ENCODE peak calls at places on chromosomes 1 and 21, in six cellular contexts. R, S, H, Q, U and B are unnamed samples. For H3K4me1, the result is how much of the 10 kb centered on the place peaks cover.

GRCh38 chr1:200628223-200628868 is 7.8 kb upstream of the KIF14 start:
- DNase-seq in R (no peak), S (no peak), H (no peak), Q (no peak), U (no peak), B (no peak)

GRCh38 chr1:234163267-234163919 is 209.9 kb upstream of the COA6 start:
- DNase-seq in R (no peak), S (no peak), H (no peak), Q (no peak), U (no peak), B (no peak)

GRCh38 chr1:228695015-228695955 is 40.0 kb upstream of the RHOU start:
- DNase-seq in R (no peak), S (no peak), H (no peak), Q (no peak), U (no peak), B (no peak)

GRCh38 chr1:11187458-11187857 is 1.7 kb upstream of the ANGPTL7 start:
- DNase-seq in R (no peak), S (no peak), H (no peak), Q (no peak), U (no peak), B (no peak)

GRCh38 chr1:100750002-100750885 is 30.7 kb downstream of the VCAM1 start:
- DNase-seq in R (no peak), S (no peak), H (no peak), Q (no peak), U (no peak), B (no peak)

GRCh38 chr1:53583021-53583902 is 124.1 kb downstream of the DMRTB1 start:
- DNase-seq in R (no peak), S (peak), H (no peak), Q (no peak), U (no peak), B (peak)

GRCh38 chr1:183443025-183443424 is 24.8 kb upstream of the NMNAT2 start:
- DNase-seq in R (no peak), S (no peak), H (no peak), Q (peak), U (no peak), B (no peak)

GRCh38 chr1:54604572-54605370 is 18.6 kb downstream of the FAM151A start:
- DNase-seq in R (no peak), S (no peak), H (peak), Q (peak), U (no peak), B (no peak)

GRCh38 chr1:233098255-233098580 is 147.8 kb downstream of the NTPCR start:
- DNase-seq in R (no peak), S (no peak), H (no peak), Q (no peak), U (no peak), B (no peak)

GRCh38 chr1:210940081-210940617 is 193.8 kb downstream of the KCNH1 start:
- DNase-seq in R (no peak), S (no peak), H (no peak), Q (no peak), U (no peak), B (no peak)

GRCh38 chr1:240149488-240150094 is 57.9 kb downstream of the FMN2 start:
- DNase-seq in R (peak), S (no peak), H (peak), Q (peak), U (no peak), B (no peak)

GRCh38 chr21:34029724-34030528 is 43.5 kb upstream of the MRPS6 start:
- DNase-seq in R (peak), S (no peak), H (peak), Q (peak), U (peak), B (peak)

GRCh38 chr1:18397636-18398035 is 83.1 kb upstream of the KLHDC7A start:
- DNase-seq in R (peak), S (no peak), H (no peak), Q (no peak), U (no peak), B (no peak)

DNA sequence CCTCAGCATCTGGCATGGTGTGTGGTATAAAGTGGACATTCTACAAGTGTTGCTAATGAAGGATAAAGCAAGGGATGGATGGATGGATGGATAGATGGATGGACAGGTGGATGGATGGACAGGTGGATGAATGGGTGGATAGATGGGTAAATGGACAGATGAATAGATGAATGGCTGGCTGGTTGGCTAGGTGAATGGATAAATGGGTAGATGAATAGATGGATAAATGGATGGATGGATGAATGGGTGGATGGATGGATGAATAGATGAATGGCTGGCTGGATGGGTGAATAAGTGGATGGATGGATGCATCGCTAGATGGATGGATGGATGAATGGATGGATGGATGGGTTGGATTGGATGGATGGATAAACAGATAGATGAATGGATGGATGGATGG is 66.2 kb downstream of the SUSD4 start:
- DNase-seq in R (no peak), S (no peak), H (no peak), Q (no peak), U (no peak), B (no peak)
- H3K4me1 ChIP-seq in R (under half), S (under half), H (under half), Q (under half), U (under half), B (under half)

DNA sequence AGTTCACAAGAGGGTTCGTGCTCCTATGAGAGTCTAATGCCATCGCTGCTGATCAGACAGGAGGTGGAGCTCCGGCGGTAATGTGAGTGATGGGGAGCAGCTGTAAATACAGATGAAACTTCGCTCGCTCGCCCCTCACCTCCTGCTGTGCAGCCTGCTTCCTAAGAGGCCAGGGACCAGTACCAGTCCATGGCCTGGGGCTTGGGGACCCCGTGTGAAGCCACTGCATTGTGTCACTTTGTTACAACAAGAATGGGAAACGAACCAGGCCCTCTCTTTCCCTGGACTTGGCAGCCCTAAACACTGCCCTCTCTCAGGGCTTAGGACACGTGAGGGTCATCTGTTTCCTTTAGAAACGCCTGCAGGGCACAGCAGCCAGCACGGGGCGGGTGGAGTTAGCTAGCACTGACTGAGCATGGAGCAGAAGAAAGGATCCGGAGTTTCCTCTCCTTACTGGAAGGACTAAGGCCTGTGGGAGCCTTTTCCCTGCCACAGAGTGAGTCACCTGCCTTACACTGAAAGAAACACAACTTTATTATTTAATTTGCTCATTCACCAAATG is 185.2 kb upstream of the TMEM51 start:
- DNase-seq in R (no peak), S (no peak), H (peak), Q (peak), U (no peak), B (no peak)
- H3K4me1 ChIP-seq in R (under half), S (under half), H (under half), Q (under half), U (under half), B (under half)

GRCh38 chr1:206693029-206693428 is 8.3 kb downstream of the MAPKAPK2 start:
- DNase-seq in R (peak), S (no peak), H (peak), Q (no peak), U (peak), B (no peak)

GRCh38 chr1:206691604-206692003 is 6.9 kb downstream of the MAPKAPK2 start:
- DNase-seq in R (peak), S (no peak), H (no peak), Q (no peak), U (peak), B (no peak)

GRCh38 chr1:206687915-206688442 is 3.3 kb downstream of the MAPKAPK2 start:
- DNase-seq in R (no peak), S (no peak), H (peak), Q (peak), U (no peak), B (no peak)

GRCh38 chr1:206693592-206693991 is 8.9 kb downstream of the MAPKAPK2 start:
- DNase-seq in R (no peak), S (no peak), H (no peak), Q (no peak), U (no peak), B (no peak)

DNA sequence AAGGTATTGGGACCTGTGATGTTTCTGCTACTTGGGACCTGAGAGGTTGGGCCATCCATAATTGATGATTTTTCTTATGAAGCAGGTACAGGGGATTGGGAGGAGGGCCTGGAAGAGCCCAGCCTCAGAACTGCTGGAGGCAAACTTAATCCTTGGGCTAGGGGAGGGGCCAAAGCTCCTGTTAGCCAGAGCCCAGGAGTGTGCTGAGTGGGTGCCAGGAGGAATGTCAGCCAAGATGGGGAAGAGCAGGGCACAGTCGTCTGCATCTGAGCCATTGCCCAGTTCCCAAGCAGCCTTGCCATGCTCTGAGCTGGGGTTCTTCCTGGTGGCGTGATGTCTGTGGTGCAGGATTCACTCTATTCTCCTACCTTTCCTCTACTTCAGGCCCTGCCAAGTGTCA is 5.8 kb downstream of the MAPKAPK2 start:
- DNase-seq in R (no peak), S (no peak), H (no peak), Q (no peak), U (peak), B (no peak)
- H3K4me1 ChIP-seq in R (half or more), S (half or more), H (half or more), Q (half or more), U (half or more), B (under half)

DNA sequence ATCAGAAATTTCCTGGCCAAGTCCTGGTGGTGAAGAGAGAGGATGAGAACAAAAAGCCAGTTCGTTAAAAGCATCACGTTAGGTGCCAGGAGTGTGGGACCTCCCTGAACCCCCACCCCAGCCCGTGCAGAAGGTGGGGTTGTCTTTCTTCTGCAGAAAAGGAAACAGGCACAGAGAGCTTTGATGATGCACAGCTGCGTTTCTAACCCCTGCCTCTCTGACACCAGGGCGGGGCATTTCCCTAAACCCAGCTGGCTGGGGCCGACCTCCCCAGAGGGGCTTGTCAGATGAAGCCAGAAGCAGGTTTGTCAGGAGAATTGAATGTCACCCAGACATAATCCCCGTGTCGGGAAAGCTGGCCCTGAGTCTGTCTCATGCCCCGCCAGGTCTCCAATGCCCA is 189.3 kb upstream of the EDN2 start:
- DNase-seq in R (no peak), S (peak), H (no peak), Q (peak), U (no peak), B (no peak)
- H3K4me1 ChIP-seq in R (under half), S (under half), H (under half), Q (half or more), U (under half), B (under half)

GRCh38 chr1:3672971-3673361 is 20.6 kb downstream of the TP73 start:
- DNase-seq in R (no peak), S (peak), H (no peak), Q (no peak), U (no peak), B (no peak)

GRCh38 chr1:3671371-3672180 is 19.3 kb downstream of the TP73 start:
- DNase-seq in R (no peak), S (peak), H (no peak), Q (no peak), U (no peak), B (peak)

GRCh38 chr1:3670823-3671251 is 18.5 kb downstream of the TP73 start:
- DNase-seq in R (no peak), S (peak), H (no peak), Q (no peak), U (no peak), B (peak)

GRCh38 chr1:3673381-3674099 is 21.2 kb downstream of the TP73 start:
- DNase-seq in R (no peak), S (peak), H (no peak), Q (no peak), U (no peak), B (no peak)

DNA sequence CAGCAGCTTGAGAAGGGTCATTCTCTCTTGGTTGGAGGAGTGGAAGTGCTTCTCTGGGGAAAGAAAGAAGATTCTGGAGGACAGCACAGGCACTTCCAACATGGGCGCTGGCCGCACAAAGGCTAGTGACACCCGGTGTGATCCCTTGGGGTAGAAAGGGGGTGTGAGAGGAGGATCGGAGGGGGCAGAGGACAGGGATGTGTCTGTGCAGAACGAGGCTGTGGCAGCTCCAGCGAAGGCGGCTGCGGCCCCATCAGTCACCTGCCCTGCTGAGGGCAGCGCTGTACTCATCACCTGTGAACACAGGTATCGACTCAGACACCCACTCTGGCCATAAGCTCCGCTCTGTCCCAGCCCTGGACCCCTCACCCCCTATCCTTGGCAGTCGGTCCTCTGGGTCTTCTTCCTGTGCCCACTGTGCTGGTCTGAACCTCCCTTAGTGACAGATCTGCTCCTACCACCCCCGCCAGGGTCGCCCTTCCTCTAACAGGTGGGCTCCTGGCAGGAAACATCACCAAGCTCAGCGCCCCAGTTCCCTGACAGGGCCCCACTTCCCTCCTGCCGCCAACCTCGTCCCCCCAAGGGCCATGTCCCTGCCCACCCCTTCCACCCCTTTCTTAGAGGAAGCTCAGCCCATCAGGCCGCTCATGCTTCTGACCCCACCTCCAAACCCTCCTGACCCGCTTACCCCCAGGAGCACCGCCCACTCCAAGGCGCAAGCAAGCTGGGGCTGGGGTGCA is 20.1 kb downstream of the TP73 start:
- DNase-seq in R (no peak), S (peak), H (no peak), Q (no peak), U (no peak), B (no peak)
- H3K4me1 ChIP-seq in R (under half), S (under half), H (under half), Q (under half), U (under half), B (under half)